ENCODE peak calls at places on chromosomes 4 and X, in four cellular contexts. R is left lobe of liver; J is stimulated activated CD8-positive, alpha-beta memory T cell treated with anti-CD3 and anti-CD28 coated beads, Interleukin-15, amount 100 ng/mL, for 4 hours; Z is mucosa of gallbladder. S is an unnamed sample.

GRCh38 chrX:10447577-10448214 is 172.7 kb downstream of the MID1 start:
- DNase-seq in R (no peak), J (no peak), Z (no peak), S (peak; percentile 65)

GRCh38 chrX:69066966-69067525 is 98.2 kb downstream of the PJA1 start:
- DNase-seq in J (no peak), Z (no peak), R (peak; percentile 5), S (peak; percentile 13)

GRCh38 chr4:171524913-171525312 is 288.3 kb upstream of the GALNTL6 start:
- DNase-seq in R (no peak), J (no peak), Z (no peak), S (no peak)

GRCh38 chrX:69085826-69086225 is 79.4 kb downstream of the PJA1 start:
- DNase-seq in R (no peak), J (no peak), Z (no peak), S (no peak)

GRCh38 chr4:87506974-87507701 is 22.0 kb downstream of the SPARCL1 start:
- DNase-seq in Z (no peak), J (no peak), R (no peak), S (peak; percentile 93)

GRCh38 chr4:80128941-80129340 is 55.9 kb upstream of the ANTXR2 start:
- DNase-seq in R (no peak), Z (no peak), J (no peak), S (no peak)

GRCh38 chrX:119755981-119756533 is 2.3 kb upstream of the SOWAHD start:
- DNase-seq in R (no peak), J (no peak), Z (no peak), S (no peak)

GRCh38 chrX:40864972-40865371 is 129.6 kb upstream of the MED14 start:
- DNase-seq in R (no peak), J (no peak), Z (no peak), S (peak; percentile 82)

GRCh38 chr4:123450393-123450792 is 53.8 kb downstream of the SPRY1 start:
- DNase-seq in Z (no peak), R (no peak), J (no peak), S (no peak)

GRCh38 chrX:19121898-19122640 is at the start of gene ADGRG2:
- DNase-seq in R (peak; percentile 50), Z (peak; percentile 23), J (no peak), S (peak; percentile 5)

GRCh38 chrX:10602646-10603045 is 17.7 kb downstream of the MID1 start:
- DNase-seq in R (no peak), Z (no peak), J (no peak), S (no peak)

GRCh38 chr4:17866790-17867189 is 56.0 kb downstream of the NCAPG start:
- DNase-seq in J (no peak), Z (no peak), R (no peak), S (no peak)

GRCh38 chr4:11783588-11783987 is 354.9 kb upstream of the HS3ST1 start:
- DNase-seq in R (no peak), J (no peak), Z (no peak), S (no peak)

GRCh38 chrX:11137543-11138139 is 26.5 kb downstream of the HCCS start:
- DNase-seq in R (no peak), Z (no peak), J (no peak), S (peak; percentile 63)

GRCh38 chr4:158006973-158007372 is 165.9 kb downstream of the GASK1B start:
- DNase-seq in R (no peak), Z (peak; percentile 40), J (no peak), S (peak; percentile 48)

GRCh38 chr4:55932489-55932888 is 16.3 kb upstream of the CEP135 start:
- DNase-seq in J (no peak), R (no peak), Z (no peak), S (no peak)

GRCh38 chr4:2763511-2763967 is 7.4 kb upstream of the TNIP2 start:
- DNase-seq in J (no peak), Z (no peak), R (peak; percentile 71), S (no peak)

GRCh38 chr4:3311489-3312171 is 18.8 kb downstream of the RGS12 start:
- DNase-seq in J (no peak), Z (no peak), R (no peak), S (no peak)